ENCODE peak calls at places on chromosome 6, in five cellular contexts. Z is H1, G is mesendoderm, T is IMR-90, F is H9. X is an unnamed sample.

GRCh38 chr6:15131234-15132195 is 114.4 kb upstream of the JARID2 start:
- DNase-seq in Z (no peak), G (no peak), T (peak), F (no peak), X (peak)

GRCh38 chr6:33904050-33904827 is 100.4 kb upstream of the MLN start:
- DNase-seq in Z (no peak), G (peak), T (no peak), F (no peak), X (no peak)

GRCh38 chr6:148235446-148235845 is 107.2 kb upstream of the SASH1 start:
- DNase-seq in Z (no peak), G (no peak), T (peak), F (no peak), X (no peak)

GRCh38 chr6:25553502-25553901 is 98.5 kb upstream of the SCGN start:
- DNase-seq in Z (no peak), G (no peak), T (no peak), F (no peak), X (no peak)

GRCh38 chr6:106125925-106126435 is 39.8 kb downstream of the PRDM1 start:
- DNase-seq in Z (no peak), G (no peak), T (no peak), F (no peak), X (no peak)

GRCh38 chr6:145633981-145634627 is 101.2 kb downstream of the EPM2A start:
- DNase-seq in Z (peak), G (peak), T (peak), F (peak), X (peak)

GRCh38 chr6:45644720-45645119 is 267.0 kb upstream of the SUPT3H start:
- DNase-seq in Z (no peak), G (no peak), T (no peak), F (no peak), X (no peak)

GRCh38 chr6:170031684-170032121 is 259.2 kb downstream of the DLL1 start:
- DNase-seq in Z (no peak), G (no peak), T (no peak), F (no peak), X (no peak)

GRCh38 chr6:28090902-28091586 is 10.7 kb downstream of the ZNF165 start:
- DNase-seq in Z (no peak), G (no peak), T (no peak), F (no peak), X (no peak)

DNA sequence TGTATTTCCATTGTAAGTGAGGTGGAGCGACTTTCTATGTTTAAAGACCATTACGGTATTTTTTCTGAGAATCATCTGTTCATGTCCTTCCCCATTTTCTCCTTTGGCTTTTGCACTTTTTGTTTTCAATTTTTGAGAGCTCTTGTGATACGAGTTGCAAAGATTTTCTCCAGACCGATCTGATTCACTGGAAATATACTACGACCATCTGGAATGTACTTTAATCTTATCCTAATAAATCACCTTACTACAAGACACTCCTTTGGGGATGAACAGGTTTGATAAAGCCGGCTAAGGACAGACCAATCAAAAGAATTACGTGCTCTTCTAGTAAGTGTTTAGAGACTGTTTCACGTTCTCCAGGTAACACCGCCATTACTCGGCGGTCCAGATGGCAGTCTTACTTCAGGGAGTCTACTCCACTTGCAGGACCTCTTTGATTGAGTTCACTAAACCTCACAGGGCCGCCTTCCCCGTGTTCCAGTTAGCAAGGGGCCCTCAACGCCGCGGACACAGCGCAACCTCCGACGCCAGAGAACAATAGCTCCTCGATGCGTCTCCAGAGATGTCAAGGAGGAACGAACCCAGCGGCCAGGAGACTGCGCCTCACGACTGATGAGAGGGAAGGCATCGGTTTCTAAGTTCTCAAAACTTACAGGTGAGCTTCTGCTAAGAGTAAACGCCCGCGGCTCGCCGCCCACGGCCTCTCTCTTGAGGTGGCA is 949 bp upstream of the WTAP start:
- DNase-seq in Z (no peak), G (no peak), T (no peak), F (no peak), X (no peak)
- H3K23ac ChIP-seq in Z (no peak), G (no peak), T (peak), F (peak), X (no peak)

GRCh38 chr6:150028799-150029198 is 3.5 kb upstream of the RAET1L start:
- DNase-seq in Z (no peak), G (no peak), T (no peak), F (no peak), X (no peak)

GRCh38 chr6:150027806-150028565 is 2.7 kb upstream of the RAET1L start:
- DNase-seq in Z (no peak), G (no peak), T (no peak), F (no peak), X (no peak)

GRCh38 chr6:150026976-150027805 is 1.9 kb upstream of the RAET1L start:
- DNase-seq in Z (no peak), G (no peak), T (no peak), F (no peak), X (no peak)

GRCh38 chr6:150024646-150025155 is 631 bp downstream of the RAET1L start:
- DNase-seq in Z (no peak), G (no peak), T (no peak), F (no peak), X (no peak)

DNA sequence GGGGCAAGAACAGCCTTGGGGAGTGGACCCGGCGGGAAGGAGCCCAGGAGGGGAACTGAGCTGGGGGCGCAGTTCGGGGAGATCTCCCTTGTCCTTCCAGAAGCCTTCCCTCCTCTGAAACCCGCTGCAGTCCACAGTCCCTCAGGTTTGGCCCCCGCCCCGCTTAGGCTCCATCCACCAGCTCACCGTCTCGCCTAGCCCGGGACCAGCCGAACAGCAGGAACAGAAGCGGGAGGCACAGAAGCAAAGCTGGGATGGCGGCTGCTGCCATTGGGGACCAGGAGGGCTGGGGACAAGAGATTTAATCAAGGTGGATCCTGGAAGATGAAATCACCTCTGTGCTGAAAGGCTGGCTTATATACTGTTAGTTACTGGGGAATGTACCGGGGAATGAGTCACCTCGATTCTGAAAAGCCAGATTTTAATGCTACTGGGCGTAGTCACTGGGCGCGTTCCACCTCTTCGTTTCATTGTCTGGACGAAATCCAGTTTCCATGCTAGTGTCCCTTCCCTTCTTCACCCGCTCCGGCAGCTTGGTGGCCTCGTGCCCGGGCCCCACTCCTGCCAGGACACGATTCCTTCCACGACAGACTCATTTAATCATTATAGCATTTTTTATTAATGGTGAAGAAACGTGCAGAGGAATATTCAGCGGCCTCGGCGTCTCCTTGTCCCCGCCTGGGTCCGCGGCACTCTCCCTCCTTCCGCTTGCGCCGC is at the start of gene RAET1L:
- DNase-seq in Z (no peak), G (no peak), T (peak), F (no peak), X (peak)
- H3K23ac ChIP-seq in Z (no peak), G (no peak), T (no peak), F (no peak), X (no peak)

GRCh38 chr6:113248532-113248931 is 608.6 kb upstream of the MARCKS start:
- DNase-seq in Z (no peak), G (no peak), T (no peak), F (no peak), X (no peak)
- H3K23ac ChIP-seq in Z (no peak), G (no peak), T (no peak), F (no peak), X (no peak)

GRCh38 chr6:84432616-84433015 is 205.2 kb upstream of the CEP162 start:
- DNase-seq in Z (no peak), G (no peak), T (no peak), F (no peak), X (peak)

GRCh38 chr6:84422380-84422968 is 195.0 kb upstream of the CEP162 start:
- DNase-seq in Z (peak), G (peak), T (peak), F (peak), X (peak)

GRCh38 chr6:84426002-84426705 is 198.7 kb upstream of the CEP162 start:
- DNase-seq in Z (no peak), G (peak), T (no peak), F (no peak), X (no peak)

GRCh38 chr6:84424956-84425355 is 197.5 kb upstream of the CEP162 start:
- DNase-seq in Z (no peak), G (no peak), T (no peak), F (no peak), X (no peak)

GRCh38 chr6:84428300-84428907 is 201.0 kb upstream of the CEP162 start:
- DNase-seq in Z (peak), G (peak), T (peak), F (peak), X (peak)
- H3K23ac ChIP-seq in Z (no peak), G (no peak), T (no peak), F (no peak), X (no peak)